ENCODE peak calls at places on chromosomes 1 and 21, in ten cellular contexts. V is mesendoderm; L is Ammon's horn; O is neural crest cell; H is CD8-positive, alpha-beta T cell; U is omental fat pad; C is astrocyte of the spinal cord; E is hepatic stellate cell; Z is A549; M is heart left ventricle. J is an unnamed sample.

GRCh38 chr1:159913451-159914192 is 11.7 kb downstream of the TAGLN2 start:
- DNase-seq in V (peak; percentile 71), L (no peak), O (no peak), H (no peak), U (no peak), C (no peak), E (no peak), Z (peak; percentile 30), M (no peak), J (peak; percentile 78)

GRCh38 chr1:198559362-198559761 is 18.9 kb upstream of the ATP6V1G3 start:
- DNase-seq in V (no peak), L (no peak), O (no peak), H (no peak), U (no peak), C (no peak), E (no peak), Z (no peak), M (no peak), J (no peak)

GRCh38 chr1:6864166-6864565 is 78.9 kb downstream of the CAMTA1 start:
- DNase-seq in V (no peak), L (no peak), O (no peak), H (no peak), U (no peak), C (peak; percentile 15), E (no peak), Z (no peak), M (no peak), J (no peak)

GRCh38 chr1:61083014-61083798 is 845 bp downstream of the NFIA start:
- DNase-seq in V (no peak), L (no peak), O (no peak), H (peak; percentile 6), U (no peak), C (no peak), E (no peak), Z (peak; percentile 9), M (peak; percentile 72), J (peak; percentile 68)

GRCh38 chr1:236795757-236796719 is 946 bp downstream of the MTR start:
- DNase-seq in V (peak; percentile 18), L (no peak), O (no peak), H (peak; percentile 38), U (no peak), C (peak; percentile 51), E (peak; percentile 21), Z (no peak), M (no peak), J (no peak)

GRCh38 chr1:78718566-78718965 is 68.9 kb downstream of the IFI44 start:
- DNase-seq in V (peak; percentile 30), L (no peak), O (no peak), H (no peak), U (no peak), C (peak; percentile 50), E (no peak), Z (no peak), M (no peak), J (no peak)

GRCh38 chr1:192795913-192796312 is 12.9 kb upstream of the RGS2 start:
- DNase-seq in V (no peak), L (no peak), O (no peak), H (no peak), U (no peak), C (no peak), E (no peak), Z (no peak), M (no peak), J (no peak)

GRCh38 chr1:183711691-183712401 is 58.7 kb upstream of the APOBEC4 start:
- DNase-seq in V (peak; percentile 67), L (no peak), O (no peak), H (no peak), U (no peak), C (peak; percentile 76), E (no peak), Z (no peak), M (no peak), J (no peak)

GRCh38 chr1:10251325-10252103 is 41.1 kb downstream of the KIF1B start:
- DNase-seq in V (no peak), L (no peak), O (no peak), H (no peak), U (no peak), C (peak; percentile 55), E (no peak), Z (no peak), M (no peak), J (no peak)

GRCh38 chr1:9111957-9112356 is 16.9 kb downstream of the GPR157 start:
- DNase-seq in V (no peak), L (no peak), O (no peak), H (no peak), U (no peak), C (no peak), E (no peak), Z (no peak), M (no peak), J (no peak)

GRCh38 chr1:157116735-157117103 is 17.1 kb upstream of the ETV3L start:
- DNase-seq in V (no peak), L (no peak), O (no peak), H (no peak), U (no peak), C (no peak), E (no peak), Z (no peak), M (no peak), J (no peak)

GRCh38 chr1:203340112-203340804 is 10.7 kb downstream of the FMOD start:
- DNase-seq in V (peak; percentile 90), L (peak; percentile 95), O (peak; percentile 62), H (peak; percentile 35), U (no peak), C (peak; percentile 75), E (peak; percentile 91), Z (peak; percentile 79), M (no peak), J (peak; percentile 82)

GRCh38 chr21:41833138-41834115 is 45.7 kb downstream of the PRDM15 start:
- DNase-seq in V (no peak), L (no peak), O (no peak), H (no peak), U (no peak), C (no peak), E (no peak), Z (no peak), M (no peak), J (no peak)